ENCODE peak calls at places on chromosomes 6 and 20, in four cellular contexts. Y is progenitor cell of endocrine pancreas, L is HFFc6, M is hepatocyte. P is an unnamed sample.

GRCh38 chr6:34834789-34835518 is 43.1 kb downstream of the BLTP3A start:
- DNase-seq in M (no peak), L (peak; percentile 76), Y (no peak), P (no peak)

GRCh38 chr6:136077834-136078576 is 172.1 kb downstream of the MTFR2 start:
- DNase-seq in L (peak; percentile 98), Y (no peak), M (no peak), P (no peak)

GRCh38 chr6:127464161-127464880 is 5.1 kb upstream of the KIAA0408 start:
- DNase-seq in M (no peak), Y (no peak), L (peak; percentile 76), P (no peak)

GRCh38 chr20:50592282-50593004 is 82.3 kb downstream of the PTPN1 start:
- DNase-seq in M (no peak), L (no peak), Y (no peak), P (no peak)

GRCh38 chr6:132161283-132161682 is 210.1 kb upstream of the CCN2 start:
- DNase-seq in L (peak; percentile 59), Y (no peak), M (peak; percentile 51), P (peak; percentile 20)

GRCh38 chr6:43926644-43927524 is 156.9 kb downstream of the VEGFA start:
- DNase-seq in L (peak; percentile 69), Y (peak; percentile 55), M (peak; percentile 92), P (no peak)

GRCh38 chr6:12482386-12482785 is 192.2 kb downstream of the EDN1 start:
- DNase-seq in L (no peak), M (peak; percentile 16), Y (no peak), P (no peak)

GRCh38 chr6:40555092-40555491 is 32.1 kb downstream of the LRFN2 start:
- DNase-seq in M (no peak), L (no peak), Y (no peak), P (no peak)

GRCh38 chr6:106807946-106808611 is 166.4 kb downstream of the CD24 start:
- DNase-seq in M (no peak), L (no peak), Y (no peak), P (no peak)

GRCh38 chr6:113978084-113978675 is 7.2 kb upstream of the HDAC2 start:
- DNase-seq in L (no peak), M (no peak), Y (no peak), P (no peak)

GRCh38 chr20:17210387-17210786 is 16.5 kb upstream of the PCSK2 start:
- DNase-seq in Y (no peak), L (no peak), M (no peak), P (no peak)

GRCh38 chr20:48626226-48626937 is 201.4 kb downstream of the PREX1 start:
- DNase-seq in L (no peak), Y (no peak), M (no peak), P (no peak)

GRCh38 chr6:82072771-82073170 is 174.8 kb downstream of the IBTK start:
- DNase-seq in Y (no peak), M (no peak), L (peak; percentile 73), P (no peak)

GRCh38 chr20:38825901-38826625 is 20.6 kb downstream of the PPP1R16B start:
- DNase-seq in Y (no peak), M (peak; percentile 57), L (peak; percentile 39), P (no peak)

GRCh38 chr20:2751868-2752630 is 48.4 kb downstream of the CPXM1 start:
- DNase-seq in Y (no peak), M (peak; percentile 70), L (no peak), P (no peak)

GRCh38 chr20:62708591-62709536 is at the start of gene NTSR1:
- DNase-seq in M (no peak), Y (no peak), L (no peak), P (peak; percentile 26)

GRCh38 chr6:12590901-12591300 is 125.7 kb upstream of the PHACTR1 start:
- DNase-seq in M (no peak), Y (no peak), L (no peak), P (no peak)

GRCh38 chr20:4809707-4810106 is 88.0 kb downstream of the PRND start:
- DNase-seq in L (no peak), Y (no peak), M (no peak), P (no peak)

GRCh38 chr6:4446982-4447381 is 311.6 kb upstream of the ECI2 start:
- DNase-seq in Y (no peak), L (peak; percentile 31), M (no peak), P (no peak)

GRCh38 chr6:131443514-131443913 is 129.5 kb upstream of the ARG1 start:
- DNase-seq in L (no peak), Y (no peak), M (no peak), P (no peak)

GRCh38 chr6:45209762-45210161 is 118.4 kb upstream of the RUNX2 start:
- DNase-seq in Y (no peak), M (no peak), L (peak; percentile 6), P (no peak)

GRCh38 chr20:6644818-6645620 is 122.5 kb upstream of the BMP2 start:
- DNase-seq in Y (no peak), L (no peak), M (no peak), P (no peak)

GRCh38 chr6:106547961-106548453 is 81.3 kb downstream of the RTN4IP1 start:
- DNase-seq in Y (no peak), L (no peak), M (peak; percentile 61), P (no peak)

GRCh38 chr20:9966966-9967365 is 67.8 kb upstream of the ANKEF1 start:
- DNase-seq in M (no peak), L (no peak), Y (no peak), P (no peak)

GRCh38 chr6:106519460-106520394 is 109.6 kb downstream of the RTN4IP1 start:
- DNase-seq in L (peak; percentile 91), M (peak; percentile 34), Y (no peak), P (no peak)

GRCh38 chr6:52420668-52421358 is 671 bp downstream of the EFHC1 start:
- DNase-seq in Y (no peak), L (peak; percentile 24), M (peak; percentile 45), P (peak; percentile 39)

GRCh38 chr6:19834858-19835257 is 2.3 kb upstream of the ID4 start:
- DNase-seq in M (no peak), Y (no peak), L (no peak), P (no peak)

GRCh38 chr6:27604986-27605385 is 132.1 kb upstream of the ZNF184 start:
- DNase-seq in M (peak; percentile 14), L (no peak), Y (no peak), P (no peak)

GRCh38 chr6:160226118-160226541 is 32.5 kb downstream of the SLC22A2 start:
- DNase-seq in M (no peak), L (no peak), Y (no peak), P (no peak)

GRCh38 chr6:17877196-17877889 is 110.1 kb downstream of the KIF13A start:
- DNase-seq in M (no peak), Y (no peak), L (no peak), P (no peak)

GRCh38 chr6:93624408-93624807 is 205.0 kb upstream of the EPHA7 start:
- DNase-seq in L (no peak), Y (no peak), M (no peak), P (no peak)

GRCh38 chr20:4091332-4092135 is 76.2 kb upstream of the RNF24 start:
- DNase-seq in L (peak; percentile 43), Y (peak; percentile 58), M (peak; percentile 74), P (peak; percentile 76)

GRCh38 chr6:28597924-28598323 is 72.2 kb downstream of the GPX5 start:
- DNase-seq in M (peak; percentile 33), Y (no peak), L (no peak), P (no peak)

DNA sequence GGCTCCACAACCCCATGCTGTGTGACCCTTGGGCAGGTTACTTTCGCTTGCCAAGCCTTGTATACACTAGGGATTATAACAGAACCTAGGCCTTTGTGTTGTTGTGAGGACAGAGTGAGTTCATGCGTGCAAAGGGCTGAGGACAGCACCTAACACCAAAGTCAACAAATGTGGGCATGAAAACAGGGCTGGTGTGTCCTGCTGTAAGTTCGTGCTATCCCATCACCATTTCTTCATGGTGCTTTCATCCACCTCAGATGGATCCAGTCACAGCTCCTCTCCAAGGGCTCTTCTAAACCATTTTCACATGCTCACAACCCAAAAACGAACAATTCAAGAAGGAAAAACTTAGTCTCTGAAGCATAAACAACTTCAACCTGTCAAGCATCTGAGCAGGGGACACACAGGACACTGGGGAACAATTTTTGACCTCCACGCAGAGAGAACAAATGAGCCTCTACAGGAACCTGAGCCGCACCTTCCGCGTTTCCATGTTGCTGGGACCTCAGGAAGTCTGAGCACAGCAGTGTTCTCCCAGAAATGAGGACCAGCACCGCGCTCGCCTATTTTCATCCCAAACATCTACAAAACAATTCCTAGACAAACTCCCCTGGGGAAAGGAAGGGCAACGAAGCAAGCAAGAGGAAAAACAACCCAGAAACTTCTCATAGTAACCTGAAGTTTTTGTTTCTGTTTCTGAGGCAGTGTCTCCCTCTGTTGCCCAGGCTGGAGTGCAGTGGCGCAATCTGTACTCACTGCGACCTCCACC is 3.1 kb downstream of the LRP11 start:
- DNase-seq in M (no peak), Y (no peak), L (no peak), P (no peak)
- TF ChIP-seq CTCF in M (peak; percentile 10), Y (no peak), L (no peak), P (no peak)

DNA sequence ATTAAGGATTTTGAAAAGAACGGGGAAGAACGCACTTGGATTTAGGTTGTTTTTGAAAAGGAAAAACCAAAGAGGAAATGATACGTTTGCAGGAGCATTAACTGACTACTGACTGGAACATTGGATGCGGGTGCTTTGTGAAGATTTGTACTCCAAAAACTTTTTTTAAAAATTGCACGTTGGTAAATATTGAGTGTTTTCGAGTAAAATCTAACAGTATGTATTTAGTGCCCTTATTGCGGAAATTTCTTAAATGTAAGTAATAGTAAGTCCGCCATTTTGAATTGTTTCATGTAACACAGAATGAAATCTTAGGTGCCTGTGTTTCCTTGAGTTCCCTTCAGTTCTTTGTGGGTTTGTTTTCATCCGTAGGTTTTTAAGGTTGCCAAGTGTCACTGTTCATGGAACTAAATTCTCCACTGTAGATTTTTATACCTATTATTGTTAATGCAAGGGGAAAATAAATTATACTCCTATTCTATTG is 15.2 kb upstream of the LIN28B start:
- DNase-seq in Y (no peak), M (no peak), L (no peak), P (no peak)
- TF ChIP-seq CTCF in Y (no peak), M (no peak), L (peak; percentile 13), P (no peak)

DNA sequence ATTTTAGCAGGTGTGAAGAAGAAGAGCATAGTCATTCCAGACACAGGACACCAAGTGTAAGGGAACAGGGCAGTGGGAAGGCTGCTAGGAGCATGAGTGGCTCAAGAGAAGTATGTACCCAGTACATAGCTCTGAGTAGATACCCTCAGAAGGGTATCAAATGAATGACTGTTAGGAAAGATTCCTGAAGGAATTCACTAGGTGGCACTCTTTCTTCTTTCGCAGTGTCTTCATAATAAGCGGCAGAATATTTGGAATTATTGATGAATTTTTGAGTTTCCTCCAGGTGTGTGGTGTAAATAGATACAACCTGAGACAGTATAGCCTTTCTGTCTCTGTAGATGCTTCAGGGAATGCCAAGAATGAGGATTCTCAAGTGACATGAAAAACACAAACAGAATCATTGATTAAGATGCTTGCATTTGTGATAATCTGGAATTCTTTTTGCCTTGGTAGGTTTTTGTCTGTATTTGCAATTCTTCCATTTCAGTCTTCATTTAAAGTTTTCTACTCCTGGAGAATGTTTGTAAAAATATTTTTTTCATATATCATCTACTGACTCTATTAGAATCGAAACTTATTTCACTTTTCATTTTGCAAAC is 264.3 kb upstream of the RIMS1 start:
- DNase-seq in M (peak; percentile 30), L (no peak), Y (no peak), P (no peak)
- TF ChIP-seq CTCF in M (peak; percentile 62), L (peak; percentile 79), Y (peak; percentile 59), P (peak; percentile 49)

GRCh38 chr6:41779793-41780622 is at the start of gene FRS3:
- DNase-seq in L (peak; percentile 91), M (peak; percentile 97), Y (peak; percentile 100), P (peak; percentile 100)
- TF ChIP-seq CTCF in L (peak; percentile 86), M (peak; percentile 99), Y (peak; percentile 94), P (peak; percentile 91)